ENCODE peak calls at places on chromosomes 4 and X, in seven cellular contexts. One of them, this sample, is unnamed.

GRCh38 chrX:38560776-38561125 is 591 bp upstream of the TSPAN7 start:
- DNase-seq in skeletal muscle cell: no peak
- DNase-seq in dorsolateral prefrontal cortex: no peak
- DNase-seq in brain microvascular endothelial cell: no peak
- DNase-seq in K562: no peak
- DNase-seq in fibroblast of lung: no peak
- DNase-seq in spleen: peak; percentile 64
- DNase-seq in this sample: no peak

GRCh38 chr4:91256043-91256442 is 1047.7 kb upstream of the GRID2 start:
- DNase-seq in skeletal muscle cell: no peak
- DNase-seq in dorsolateral prefrontal cortex: no peak
- DNase-seq in brain microvascular endothelial cell: no peak
- DNase-seq in K562: no peak
- DNase-seq in fibroblast of lung: no peak
- DNase-seq in spleen: no peak
- DNase-seq in this sample: no peak

GRCh38 chr4:35925806-35926205 is 318.5 kb downstream of the ARAP2 start:
- DNase-seq in skeletal muscle cell: no peak
- DNase-seq in dorsolateral prefrontal cortex: no peak
- DNase-seq in brain microvascular endothelial cell: no peak
- DNase-seq in K562: no peak
- DNase-seq in fibroblast of lung: no peak
- DNase-seq in spleen: no peak
- DNase-seq in this sample: no peak

GRCh38 chrX:45557390-45557789 is 356.7 kb upstream of the DIPK2B start:
- DNase-seq in skeletal muscle cell: no peak
- DNase-seq in dorsolateral prefrontal cortex: no peak
- DNase-seq in brain microvascular endothelial cell: no peak
- DNase-seq in K562: no peak
- DNase-seq in fibroblast of lung: no peak
- DNase-seq in spleen: no peak
- DNase-seq in this sample: no peak

GRCh38 chrX:136121788-136122187 is 25.5 kb upstream of the FHL1 start:
- DNase-seq in skeletal muscle cell: no peak
- DNase-seq in dorsolateral prefrontal cortex: no peak
- DNase-seq in brain microvascular endothelial cell: no peak
- DNase-seq in K562: no peak
- DNase-seq in fibroblast of lung: peak; percentile 64
- DNase-seq in spleen: no peak
- DNase-seq in this sample: no peak

GRCh38 chr4:148850257-148850995 is 408.2 kb upstream of the NR3C2 start:
- DNase-seq in skeletal muscle cell: no peak
- DNase-seq in dorsolateral prefrontal cortex: no peak
- DNase-seq in brain microvascular endothelial cell: no peak
- DNase-seq in K562: no peak
- DNase-seq in fibroblast of lung: no peak
- DNase-seq in spleen: no peak
- DNase-seq in this sample: no peak

GRCh38 chr4:140743194-140743931 is 12.8 kb downstream of the TBC1D9 start:
- DNase-seq in skeletal muscle cell: no peak
- DNase-seq in dorsolateral prefrontal cortex: no peak
- DNase-seq in brain microvascular endothelial cell: no peak
- DNase-seq in K562: no peak
- DNase-seq in fibroblast of lung: peak; percentile 54
- DNase-seq in spleen: no peak
- DNase-seq in this sample: peak; percentile 59

GRCh38 chr4:139768913-139769312 is 103.3 kb downstream of the MGST2 start:
- DNase-seq in skeletal muscle cell: no peak
- DNase-seq in dorsolateral prefrontal cortex: no peak
- DNase-seq in brain microvascular endothelial cell: no peak
- DNase-seq in K562: peak; percentile 34
- DNase-seq in fibroblast of lung: no peak
- DNase-seq in spleen: no peak
- DNase-seq in this sample: no peak

GRCh38 chr4:55510685-55511084 is 36.0 kb downstream of the CLOCK start:
- DNase-seq in skeletal muscle cell: no peak
- DNase-seq in dorsolateral prefrontal cortex: no peak
- DNase-seq in brain microvascular endothelial cell: no peak
- DNase-seq in K562: no peak
- DNase-seq in fibroblast of lung: no peak
- DNase-seq in spleen: no peak
- DNase-seq in this sample: no peak

GRCh38 chrX:22629105-22629725 is 356.5 kb downstream of the CBLL2 start:
- DNase-seq in skeletal muscle cell: peak; percentile 66
- DNase-seq in dorsolateral prefrontal cortex: no peak
- DNase-seq in brain microvascular endothelial cell: peak; percentile 64
- DNase-seq in K562: no peak
- DNase-seq in fibroblast of lung: peak; percentile 82
- DNase-seq in spleen: no peak
- DNase-seq in this sample: peak; percentile 75

GRCh38 chrX:107483976-107484726 is 34.7 kb downstream of the FRMPD3 start:
- DNase-seq in skeletal muscle cell: peak; percentile 13
- DNase-seq in dorsolateral prefrontal cortex: no peak
- DNase-seq in brain microvascular endothelial cell: no peak
- DNase-seq in K562: peak; percentile 41
- DNase-seq in fibroblast of lung: peak; percentile 42
- DNase-seq in spleen: no peak
- DNase-seq in this sample: no peak

GRCh38 chr4:101198741-101199339 is 148.5 kb downstream of the PPP3CA start:
- DNase-seq in skeletal muscle cell: no peak
- DNase-seq in dorsolateral prefrontal cortex: no peak
- DNase-seq in brain microvascular endothelial cell: no peak
- DNase-seq in K562: no peak
- DNase-seq in fibroblast of lung: no peak
- DNase-seq in spleen: no peak
- DNase-seq in this sample: no peak

GRCh38 chr4:129672941-129673340 is 577.0 kb downstream of the C4orf33 start:
- DNase-seq in skeletal muscle cell: no peak
- DNase-seq in dorsolateral prefrontal cortex: no peak
- DNase-seq in brain microvascular endothelial cell: no peak
- DNase-seq in K562: no peak
- DNase-seq in fibroblast of lung: no peak
- DNase-seq in spleen: no peak
- DNase-seq in this sample: no peak

GRCh38 chr4:85407546-85407945 is 67.4 kb upstream of the ARHGAP24 start:
- DNase-seq in skeletal muscle cell: no peak
- DNase-seq in dorsolateral prefrontal cortex: no peak
- DNase-seq in brain microvascular endothelial cell: no peak
- DNase-seq in K562: no peak
- DNase-seq in fibroblast of lung: peak; percentile 27
- DNase-seq in spleen: no peak
- DNase-seq in this sample: no peak

GRCh38 chr4:142923619-142924018 is 77.5 kb upstream of the INPP4B start:
- DNase-seq in skeletal muscle cell: no peak
- DNase-seq in dorsolateral prefrontal cortex: no peak
- DNase-seq in brain microvascular endothelial cell: no peak
- DNase-seq in K562: no peak
- DNase-seq in fibroblast of lung: no peak
- DNase-seq in spleen: no peak
- DNase-seq in this sample: no peak

GRCh38 chr4:184117662-184118199 is 99.9 kb downstream of the ENPP6 start:
- DNase-seq in skeletal muscle cell: no peak
- DNase-seq in dorsolateral prefrontal cortex: no peak
- DNase-seq in brain microvascular endothelial cell: no peak
- DNase-seq in K562: no peak
- DNase-seq in fibroblast of lung: no peak
- DNase-seq in spleen: no peak
- DNase-seq in this sample: no peak

GRCh38 chrX:25020391-25021131 is 4.8 kb upstream of the ARX start:
- DNase-seq in skeletal muscle cell: no peak
- DNase-seq in dorsolateral prefrontal cortex: no peak
- DNase-seq in brain microvascular endothelial cell: no peak
- DNase-seq in K562: peak; percentile 75
- DNase-seq in fibroblast of lung: no peak
- DNase-seq in spleen: no peak
- DNase-seq in this sample: no peak

GRCh38 chr4:15396157-15396800 is 31.6 kb upstream of the C1QTNF7 start:
- DNase-seq in skeletal muscle cell: no peak
- DNase-seq in dorsolateral prefrontal cortex: no peak
- DNase-seq in brain microvascular endothelial cell: peak; percentile 60
- DNase-seq in K562: peak; percentile 64
- DNase-seq in fibroblast of lung: peak; percentile 35
- DNase-seq in spleen: no peak
- DNase-seq in this sample: no peak

GRCh38 chrX:10195425-10195824 is 38.6 kb downstream of the CLCN4 start:
- DNase-seq in skeletal muscle cell: no peak
- DNase-seq in dorsolateral prefrontal cortex: no peak
- DNase-seq in brain microvascular endothelial cell: no peak
- DNase-seq in K562: no peak
- DNase-seq in fibroblast of lung: no peak
- DNase-seq in spleen: no peak
- DNase-seq in this sample: no peak

GRCh38 chr4:8639777-8640720 is 47.5 kb downstream of the CPZ start:
- DNase-seq in skeletal muscle cell: no peak
- DNase-seq in dorsolateral prefrontal cortex: peak; percentile 27
- DNase-seq in brain microvascular endothelial cell: no peak
- DNase-seq in K562: no peak
- DNase-seq in fibroblast of lung: no peak
- DNase-seq in spleen: peak; percentile 68
- DNase-seq in this sample: no peak

GRCh38 chrX:23737413-23737812 is 5.7 kb downstream of the ACOT9 start:
- DNase-seq in skeletal muscle cell: no peak
- DNase-seq in dorsolateral prefrontal cortex: no peak
- DNase-seq in brain microvascular endothelial cell: no peak
- DNase-seq in K562: no peak
- DNase-seq in fibroblast of lung: peak; percentile 12
- DNase-seq in spleen: no peak
- DNase-seq in this sample: peak; percentile 13

GRCh38 chr4:11746734-11747133 is 318.0 kb upstream of the HS3ST1 start:
- DNase-seq in skeletal muscle cell: no peak
- DNase-seq in dorsolateral prefrontal cortex: no peak
- DNase-seq in brain microvascular endothelial cell: no peak
- DNase-seq in K562: no peak
- DNase-seq in fibroblast of lung: peak; percentile 52
- DNase-seq in spleen: no peak
- DNase-seq in this sample: peak; percentile 47

GRCh38 chr4:11743236-11743635 is 314.5 kb upstream of the HS3ST1 start:
- DNase-seq in skeletal muscle cell: no peak
- DNase-seq in dorsolateral prefrontal cortex: no peak
- DNase-seq in brain microvascular endothelial cell: no peak
- DNase-seq in K562: no peak
- DNase-seq in fibroblast of lung: peak; percentile 44
- DNase-seq in spleen: no peak
- DNase-seq in this sample: peak; percentile 34

GRCh38 chr4:11743961-11744360 is 315.3 kb upstream of the HS3ST1 start:
- DNase-seq in skeletal muscle cell: no peak
- DNase-seq in dorsolateral prefrontal cortex: no peak
- DNase-seq in brain microvascular endothelial cell: no peak
- DNase-seq in K562: no peak
- DNase-seq in fibroblast of lung: no peak
- DNase-seq in spleen: no peak
- DNase-seq in this sample: no peak

DNA sequence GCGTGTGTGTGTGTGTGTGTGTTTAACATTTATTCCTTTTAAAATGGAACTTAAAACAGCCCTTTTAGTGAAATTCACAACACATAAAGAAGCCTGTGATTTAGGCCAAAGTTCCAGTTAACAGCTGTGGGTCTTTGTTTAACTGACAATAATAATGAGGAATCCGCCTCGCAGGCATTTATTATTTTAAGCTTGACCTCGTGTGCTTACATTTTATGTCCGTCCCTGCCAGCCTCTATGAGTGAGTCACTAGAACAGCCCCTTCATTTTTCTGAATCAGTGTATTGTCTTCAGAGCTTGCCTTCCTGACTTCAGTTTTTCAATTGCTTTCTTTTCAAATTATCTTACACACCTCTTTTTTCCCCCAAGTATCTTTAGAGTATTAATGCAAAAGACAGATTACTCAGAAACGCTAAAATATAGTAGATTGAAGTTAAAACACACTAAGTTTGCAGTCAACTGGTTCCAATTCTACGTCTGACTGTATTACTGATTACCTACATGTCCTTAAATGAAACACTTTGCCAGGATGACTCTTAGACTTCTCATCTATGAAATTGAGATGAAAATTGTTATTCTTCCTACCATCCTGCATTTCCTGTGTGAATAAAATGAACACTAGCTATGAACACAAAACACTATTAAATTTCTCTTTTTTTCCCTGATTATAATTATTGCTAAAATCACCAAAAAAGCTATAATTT is 319.6 kb upstream of the HS3ST1 start:
- DNase-seq in skeletal muscle cell: peak; percentile 41
- DNase-seq in dorsolateral prefrontal cortex: no peak
- DNase-seq in brain microvascular endothelial cell: peak; percentile 71
- DNase-seq in K562: no peak
- DNase-seq in fibroblast of lung: peak; percentile 89
- DNase-seq in spleen: no peak
- DNase-seq in this sample: peak; percentile 87
- H3K4me3 ChIP-seq in skeletal muscle cell: no peak overlapping the region
- H3K4me3 ChIP-seq in dorsolateral prefrontal cortex: no peak overlapping the region
- H3K4me3 ChIP-seq in brain microvascular endothelial cell: no peak overlapping the region
- H3K4me3 ChIP-seq in K562: no peak overlapping the region
- H3K4me3 ChIP-seq in fibroblast of lung: no peak overlapping the region
- H3K4me3 ChIP-seq in spleen: no peak overlapping the region
- H3K4me3 ChIP-seq in this sample: no peak overlapping the region

GRCh38 chrX:19852014-19853005 is 35.1 kb downstream of the SH3KBP1 start:
- DNase-seq in skeletal muscle cell: no peak
- DNase-seq in dorsolateral prefrontal cortex: no peak
- DNase-seq in brain microvascular endothelial cell: peak; percentile 43
- DNase-seq in K562: no peak
- DNase-seq in fibroblast of lung: peak; percentile 85
- DNase-seq in spleen: no peak
- DNase-seq in this sample: no peak
- H3K4me3 ChIP-seq in skeletal muscle cell: no peak overlapping the region
- H3K4me3 ChIP-seq in dorsolateral prefrontal cortex: no peak overlapping the region
- H3K4me3 ChIP-seq in brain microvascular endothelial cell: no peak overlapping the region
- H3K4me3 ChIP-seq in K562: no peak overlapping the region
- H3K4me3 ChIP-seq in fibroblast of lung: no peak overlapping the region
- H3K4me3 ChIP-seq in spleen: no peak overlapping the region
- H3K4me3 ChIP-seq in this sample: no peak overlapping the region

GRCh38 chr4:89306486-89307184 is 965 bp downstream of the GPRIN3 start:
- DNase-seq in skeletal muscle cell: no peak
- DNase-seq in dorsolateral prefrontal cortex: no peak
- DNase-seq in brain microvascular endothelial cell: no peak
- DNase-seq in K562: no peak
- DNase-seq in fibroblast of lung: no peak
- DNase-seq in spleen: no peak
- DNase-seq in this sample: no peak
- H3K4me3 ChIP-seq in skeletal muscle cell: peak overlapping the region; percentile 5
- H3K4me3 ChIP-seq in dorsolateral prefrontal cortex: peak overlapping the region; percentile 67
- H3K4me3 ChIP-seq in brain microvascular endothelial cell: no peak overlapping the region
- H3K4me3 ChIP-seq in K562: no peak overlapping the region
- H3K4me3 ChIP-seq in fibroblast of lung: no peak overlapping the region
- H3K4me3 ChIP-seq in spleen: peak overlapping the region; percentile 75
- H3K4me3 ChIP-seq in this sample: no peak overlapping the region

DNA sequence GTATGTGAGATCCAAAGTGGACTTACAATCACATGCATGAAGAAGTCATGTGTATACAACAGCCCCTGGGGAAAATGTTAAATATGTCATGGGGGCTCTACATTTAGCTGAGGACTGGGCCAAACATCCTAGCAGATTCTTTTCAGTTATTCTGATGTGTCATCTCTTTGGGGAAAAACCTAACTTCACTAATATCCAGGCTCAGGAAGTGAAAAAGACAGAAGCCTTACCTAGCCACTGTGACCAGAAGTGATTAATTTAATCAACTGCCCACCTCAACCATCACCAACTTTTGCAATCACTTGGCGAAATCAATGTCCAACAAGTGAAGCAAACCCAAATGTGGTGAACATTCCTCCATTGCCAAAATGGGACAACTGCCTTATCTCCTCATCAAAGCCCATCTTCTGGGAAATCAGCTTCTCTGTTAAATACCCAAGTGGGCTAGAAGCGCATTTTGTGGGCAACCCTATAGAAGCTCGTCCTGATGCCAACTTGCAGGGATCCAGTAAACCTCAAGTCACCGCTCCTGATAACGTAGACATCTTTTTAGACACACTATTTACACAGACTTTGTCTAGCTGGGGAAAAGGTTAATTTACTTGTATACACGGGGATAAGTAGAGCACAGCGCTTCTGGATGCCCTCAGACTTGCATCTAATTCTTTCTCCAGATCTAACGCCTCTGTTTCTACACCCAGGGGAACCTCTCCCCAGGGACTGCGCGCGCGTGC is 1.4 kb upstream of the HHIP start:
- DNase-seq in skeletal muscle cell: no peak
- DNase-seq in dorsolateral prefrontal cortex: no peak
- DNase-seq in brain microvascular endothelial cell: no peak
- DNase-seq in K562: no peak
- DNase-seq in fibroblast of lung: no peak
- DNase-seq in spleen: no peak
- DNase-seq in this sample: peak; percentile 37
- H3K4me3 ChIP-seq in skeletal muscle cell: peak overlapping the region; percentile 62
- H3K4me3 ChIP-seq in dorsolateral prefrontal cortex: no peak overlapping the region
- H3K4me3 ChIP-seq in brain microvascular endothelial cell: peak overlapping the region; percentile 84
- H3K4me3 ChIP-seq in K562: no peak overlapping the region
- H3K4me3 ChIP-seq in fibroblast of lung: peak overlapping the region; percentile 62
- H3K4me3 ChIP-seq in spleen: no peak overlapping the region
- H3K4me3 ChIP-seq in this sample: no peak overlapping the region